ENCODE peak calls at places on chromosomes 6 and 20, in four cellular contexts. X is HepG2, K is GM12878, L is K562. J is an unnamed sample.

GRCh38 chr6:137011406-137011805 is 33.4 kb downstream of the IL20RA start:
- DNase-seq in X (no peak), K (no peak), L (no peak), J (no peak)

GRCh38 chr6:17240803-17241500 is 40.2 kb upstream of the RBM24 start:
- DNase-seq in L (no peak), X (no peak), K (no peak), J (no peak)

GRCh38 chr6:3423439-3424184 is 33.2 kb downstream of the SLC22A23 start:
- DNase-seq in L (no peak), K (no peak), X (no peak), J (no peak)

GRCh38 chr6:109714156-109714555 is 23.1 kb downstream of the FIG4 start:
- DNase-seq in L (no peak), K (no peak), X (no peak), J (no peak)

GRCh38 chr20:48092596-48093280 is 307.5 kb upstream of the SULF2 start:
- DNase-seq in K (no peak), X (no peak), L (no peak), J (no peak)

GRCh38 chr20:4869290-4870193 is 131.8 kb downstream of the SLC23A2 start:
- DNase-seq in K (no peak), X (no peak), L (no peak), J (no peak)

GRCh38 chr6:16338577-16339262 is 100.3 kb downstream of the GMPR start:
- DNase-seq in L (no peak), K (no peak), X (no peak), J (no peak)

GRCh38 chr20:26324177-26324576 is 627.5 kb upstream of the ZNF337 start:
- DNase-seq in X (no peak), L (no peak), K (no peak), J (no peak)

GRCh38 chr6:167208819-167209576 is 51.2 kb upstream of the GPR31 start:
- DNase-seq in X (no peak), K (no peak), L (no peak), J (no peak)

GRCh38 chr6:21263531-21264287 is 329.8 kb upstream of the SOX4 start:
- DNase-seq in K (peak), X (no peak), L (peak), J (no peak)

GRCh38 chr20:63025534-63026331 is 19.0 kb upstream of the BHLHE23 start:
- DNase-seq in X (no peak), K (no peak), L (no peak), J (peak)

GRCh38 chr6:158642805-158643489 is 1.6 kb downstream of the DYNLT1 start:
- DNase-seq in L (no peak), K (no peak), X (no peak), J (no peak)

GRCh38 chr6:74873911-74874310 is 331.9 kb downstream of the COL12A1 start:
- DNase-seq in X (no peak), K (no peak), L (no peak), J (no peak)

GRCh38 chr20:43507150-43508080 is at the start of gene L3MBTL1:
- DNase-seq in X (peak), L (peak), K (no peak), J (peak)

GRCh38 chr6:151089916-151090443 is 149.8 kb upstream of the AKAP12 start:
- DNase-seq in L (no peak), X (no peak), K (no peak), J (peak)

GRCh38 chr6:105097288-105097687 is 82.5 kb downstream of the POPDC3 start:
- DNase-seq in L (no peak), K (no peak), X (no peak), J (no peak)

GRCh38 chr6:148945311-148946021 is 198.6 kb downstream of the UST start:
- DNase-seq in X (no peak), L (no peak), K (no peak), J (no peak)

GRCh38 chr6:118668761-118669411 is 17.5 kb upstream of the CEP85L start:
- DNase-seq in K (no peak), L (no peak), X (no peak), J (no peak)

GRCh38 chr6:13261464-13261994 is 66.8 kb downstream of the TBC1D7 start:
- DNase-seq in X (no peak), L (no peak), K (peak), J (no peak)

GRCh38 chr20:24993337-24994185 is 1.0 kb upstream of the APMAP start:
- DNase-seq in K (no peak), X (peak), L (no peak), J (no peak)

GRCh38 chr20:46232575-46232974 is 75.7 kb downstream of the CDH22 start:
- DNase-seq in X (no peak), L (no peak), K (no peak), J (no peak)

GRCh38 chr6:17311595-17312311 is 30.6 kb downstream of the RBM24 start:
- DNase-seq in L (peak), K (no peak), X (peak), J (no peak)

GRCh38 chr6:36133912-36134311 is 3.6 kb downstream of the MAPK13 start:
- DNase-seq in X (no peak), K (no peak), L (peak), J (no peak)

GRCh38 chr6:43809417-43810305 is 39.6 kb downstream of the VEGFA start:
- DNase-seq in X (peak), K (no peak), L (peak), J (no peak)

GRCh38 chr6:42978487-42978792 is 541 bp downstream of the PEX6 start:
- DNase-seq in X (no peak), K (no peak), L (peak), J (peak)

GRCh38 chr20:50015993-50016770 is 33.4 kb downstream of the SNAI1 start:
- DNase-seq in K (no peak), L (peak), X (peak), J (no peak)

GRCh38 chr20:13331536-13331935 is 110.5 kb downstream of the ISM1 start:
- DNase-seq in X (peak), K (no peak), L (no peak), J (no peak)

GRCh38 chr6:114158838-114159694 is 183.8 kb downstream of the HS3ST5 start:
- DNase-seq in K (no peak), X (peak), L (no peak), J (no peak)

GRCh38 chr20:20732641-20733040 is 20.2 kb upstream of the RALGAPA2 start:
- DNase-seq in X (no peak), L (no peak), K (no peak), J (no peak)

DNA sequence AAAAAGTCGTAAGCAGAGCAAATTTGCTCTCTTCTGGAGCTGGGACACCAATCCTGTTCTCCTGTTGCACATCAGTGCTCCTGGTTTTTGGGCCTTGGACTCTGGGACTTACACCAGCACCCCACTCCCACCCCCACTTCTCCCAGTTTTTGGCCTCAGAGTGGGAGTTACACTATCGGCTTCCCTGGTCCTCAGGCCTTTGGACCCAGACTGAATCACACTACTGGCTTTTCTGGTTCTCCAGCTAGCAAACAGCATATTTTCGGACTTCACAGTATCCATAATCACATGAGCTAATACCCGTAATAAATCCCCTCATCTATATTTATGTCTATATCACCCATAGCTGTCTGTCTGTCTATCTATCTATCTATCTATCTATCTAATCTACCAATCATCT is 23.2 kb upstream of the ASCC3 start:
- DNase-seq in L (no peak), K (no peak), X (no peak), J (no peak)
- TF ChIP-seq CBFB in L (no peak), K (no peak), X (no peak), J (no peak)

DNA sequence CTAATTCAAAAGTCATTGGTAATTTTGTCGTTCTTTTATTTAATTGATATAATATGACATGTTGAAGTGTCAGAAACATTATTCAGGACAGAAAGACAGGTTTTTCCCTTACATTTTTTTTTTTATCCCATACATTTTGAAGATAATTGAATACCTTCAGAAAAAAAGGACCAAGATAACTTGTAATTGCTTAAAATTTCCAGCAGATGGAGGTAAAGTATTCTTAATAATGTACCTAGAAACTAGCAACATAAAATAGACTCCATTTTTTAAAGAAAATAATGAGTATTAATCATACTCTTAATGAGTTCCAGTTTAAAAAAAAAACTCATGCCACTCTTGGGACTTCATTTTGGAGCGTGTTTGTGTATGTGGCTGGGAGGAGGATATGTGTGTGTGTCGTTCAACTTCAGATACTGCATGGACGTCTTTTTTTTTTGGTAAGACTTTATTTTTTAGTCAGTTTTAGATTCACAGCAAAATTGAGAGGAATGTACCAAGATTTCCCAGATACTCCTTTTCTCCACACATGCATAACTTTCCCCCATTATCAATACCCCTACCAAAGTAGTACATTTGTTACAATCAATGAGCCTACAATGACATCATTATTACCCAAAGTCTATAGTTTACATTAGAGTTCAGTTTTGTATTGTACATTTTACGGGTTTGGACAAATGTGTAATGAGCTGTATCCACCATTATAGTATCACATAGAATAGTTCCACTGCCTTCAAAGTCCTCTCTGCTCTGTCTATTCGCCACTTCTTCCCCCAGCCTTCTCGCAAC is 79.4 kb downstream of the ROS1 start:
- DNase-seq in K (no peak), X (peak), L (no peak), J (no peak)
- TF ChIP-seq CTCF in K (peak), X (peak), L (no peak), J (peak)

GRCh38 chr6:215335-216034 is 76.8 kb upstream of the DUSP22 start:
- DNase-seq in X (no peak), K (peak), L (no peak), J (no peak)
- TF ChIP-seq CBFB in X (no peak), K (no peak), L (no peak), J (no peak)

GRCh38 chr6:127547909-127548649 is 28.9 kb upstream of the C6orf58 start:
- DNase-seq in L (no peak), K (no peak), X (no peak), J (no peak)
- TF ChIP-seq CTCF in L (no peak), K (no peak), X (no peak), J (no peak)

GRCh38 chr6:33235221-33235634 is 26.9 kb downstream of the RING1 start:
- DNase-seq in L (no peak), K (no peak), X (no peak), J (no peak)
- TF ChIP-seq CBFB in L (no peak), K (no peak), X (no peak), J (no peak)

DNA sequence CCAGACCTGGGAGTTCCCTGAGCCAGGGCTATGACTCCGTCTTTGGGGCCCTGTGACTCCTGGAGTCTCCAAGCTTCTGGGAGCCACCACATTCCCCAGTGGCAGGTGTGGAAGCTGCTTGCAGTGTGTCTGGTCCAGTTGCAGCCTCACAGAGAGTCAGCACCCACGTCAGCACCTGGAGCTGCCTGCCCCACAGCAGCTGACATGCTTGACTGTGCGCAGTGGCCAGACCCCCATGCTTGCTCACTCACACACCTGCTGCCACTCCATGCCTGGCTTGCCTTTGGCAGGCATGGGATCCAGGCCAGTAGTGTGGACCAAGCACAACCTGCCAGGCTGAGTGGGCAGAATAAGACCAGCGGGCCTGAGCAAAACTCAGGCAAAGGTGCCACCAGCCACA is 31.0 kb upstream of the ASIP start:
- DNase-seq in L (no peak), X (no peak), K (no peak), J (no peak)
- TF ChIP-seq CTCF in L (no peak), X (no peak), K (no peak), J (no peak)